ENCODE peak calls at places on chromosomes 13 and 19, in four cellular contexts. One of them, this sample, is unnamed.

GRCh38 chr19:41376241-41376997 is at the start of gene TMEM91:
- DNase-seq in SK-N-SH: peak
- DNase-seq in GM12878: no peak
- DNase-seq in HepG2: no peak
- DNase-seq in this sample: no peak

GRCh38 chr19:39363909-39364457 is 21.8 kb downstream of the SAMD4B start:
- DNase-seq in SK-N-SH: no peak
- DNase-seq in GM12878: no peak
- DNase-seq in HepG2: no peak
- DNase-seq in this sample: no peak

GRCh38 chr13:86324191-86324590 is 525.0 kb upstream of the SLITRK6 start:
- DNase-seq in SK-N-SH: no peak
- DNase-seq in GM12878: no peak
- DNase-seq in HepG2: no peak
- DNase-seq in this sample: no peak

GRCh38 chr13:70747305-70747704 is 639.1 kb upstream of the KLHL1 start:
- DNase-seq in SK-N-SH: no peak
- DNase-seq in GM12878: no peak
- DNase-seq in HepG2: no peak
- DNase-seq in this sample: no peak

GRCh38 chr13:67934615-67935330 is 704.6 kb upstream of the PCDH9 start:
- DNase-seq in SK-N-SH: no peak
- DNase-seq in GM12878: no peak
- DNase-seq in HepG2: no peak
- DNase-seq in this sample: no peak

GRCh38 chr19:50377051-50377441 is 789 bp downstream of the NR1H2 start:
- DNase-seq in SK-N-SH: peak
- DNase-seq in GM12878: no peak
- DNase-seq in HepG2: peak
- DNase-seq in this sample: peak

GRCh38 chr13:37918116-37919100 is 48.8 kb upstream of the TRPC4 start:
- DNase-seq in SK-N-SH: no peak
- DNase-seq in GM12878: no peak
- DNase-seq in HepG2: no peak
- DNase-seq in this sample: no peak

GRCh38 chr13:29713841-29714240 is 118.4 kb upstream of the SLC7A1 start:
- DNase-seq in SK-N-SH: peak
- DNase-seq in GM12878: no peak
- DNase-seq in HepG2: no peak
- DNase-seq in this sample: peak

GRCh38 chr13:40439928-40440327 is 226.5 kb downstream of the FOXO1 start:
- DNase-seq in SK-N-SH: no peak
- DNase-seq in GM12878: no peak
- DNase-seq in HepG2: no peak
- DNase-seq in this sample: no peak

GRCh38 chr19:39126593-39127187 is 1.1 kb downstream of the PAK4 start:
- DNase-seq in SK-N-SH: no peak
- DNase-seq in GM12878: no peak
- DNase-seq in HepG2: peak
- DNase-seq in this sample: peak

GRCh38 chr19:48737360-48737998 is 2.9 kb downstream of the RASIP1 start:
- DNase-seq in SK-N-SH: peak
- DNase-seq in GM12878: no peak
- DNase-seq in HepG2: no peak
- DNase-seq in this sample: peak

GRCh38 chr13:107028751-107029150 is 460.8 kb upstream of the ARGLU1 start:
- DNase-seq in SK-N-SH: no peak
- DNase-seq in GM12878: no peak
- DNase-seq in HepG2: no peak
- DNase-seq in this sample: no peak

DNA sequence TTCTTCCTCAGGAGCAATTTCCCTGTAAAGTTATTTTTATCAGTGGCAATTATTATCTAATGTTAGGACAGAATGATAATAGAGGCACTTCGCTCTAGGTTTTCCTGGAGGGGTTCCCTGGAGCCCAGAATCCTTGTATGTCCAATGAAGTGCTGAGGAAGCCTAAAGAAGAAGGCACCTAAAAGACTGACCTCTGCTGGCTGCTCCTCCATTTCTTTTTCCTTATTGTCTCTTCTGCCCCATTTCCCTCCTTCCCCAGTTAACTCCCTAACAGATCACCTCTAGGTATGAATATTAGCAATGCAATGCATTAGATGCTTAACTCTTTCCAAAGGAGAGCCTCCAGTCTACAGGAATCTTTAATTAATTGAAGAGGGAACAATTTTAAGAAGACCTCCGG is 985.4 kb downstream of the DIAPH3 start:
- DNase-seq in SK-N-SH: no peak
- DNase-seq in GM12878: no peak
- DNase-seq in HepG2: no peak
- DNase-seq in this sample: no peak
- TF ChIP-seq PBX3 in SK-N-SH: no peak
- TF ChIP-seq PBX3 in GM12878: no peak
- TF ChIP-seq PBX3 in HepG2: no peak
- TF ChIP-seq PBX3 in this sample: no peak

GRCh38 chr19:52922841-52923781 is at the start of gene ZNF888:
- DNase-seq in SK-N-SH: peak
- DNase-seq in GM12878: peak
- DNase-seq in HepG2: peak
- DNase-seq in this sample: no peak

GRCh38 chr19:52923782-52924593 is 760 bp upstream of the ZNF888 start:
- DNase-seq in SK-N-SH: no peak
- DNase-seq in GM12878: no peak
- DNase-seq in HepG2: peak
- DNase-seq in this sample: no peak
- TF ChIP-seq PBX3 in SK-N-SH: no peak
- TF ChIP-seq PBX3 in GM12878: no peak
- TF ChIP-seq PBX3 in HepG2: no peak
- TF ChIP-seq PBX3 in this sample: no peak

GRCh38 chr13:43933378-43933777 is 53.7 kb downstream of the LACC1 start:
- DNase-seq in SK-N-SH: no peak
- DNase-seq in GM12878: peak
- DNase-seq in HepG2: no peak
- DNase-seq in this sample: no peak
- TF ChIP-seq PBX3 in SK-N-SH: no peak
- TF ChIP-seq PBX3 in GM12878: no peak
- TF ChIP-seq PBX3 in HepG2: no peak
- TF ChIP-seq PBX3 in this sample: no peak

DNA sequence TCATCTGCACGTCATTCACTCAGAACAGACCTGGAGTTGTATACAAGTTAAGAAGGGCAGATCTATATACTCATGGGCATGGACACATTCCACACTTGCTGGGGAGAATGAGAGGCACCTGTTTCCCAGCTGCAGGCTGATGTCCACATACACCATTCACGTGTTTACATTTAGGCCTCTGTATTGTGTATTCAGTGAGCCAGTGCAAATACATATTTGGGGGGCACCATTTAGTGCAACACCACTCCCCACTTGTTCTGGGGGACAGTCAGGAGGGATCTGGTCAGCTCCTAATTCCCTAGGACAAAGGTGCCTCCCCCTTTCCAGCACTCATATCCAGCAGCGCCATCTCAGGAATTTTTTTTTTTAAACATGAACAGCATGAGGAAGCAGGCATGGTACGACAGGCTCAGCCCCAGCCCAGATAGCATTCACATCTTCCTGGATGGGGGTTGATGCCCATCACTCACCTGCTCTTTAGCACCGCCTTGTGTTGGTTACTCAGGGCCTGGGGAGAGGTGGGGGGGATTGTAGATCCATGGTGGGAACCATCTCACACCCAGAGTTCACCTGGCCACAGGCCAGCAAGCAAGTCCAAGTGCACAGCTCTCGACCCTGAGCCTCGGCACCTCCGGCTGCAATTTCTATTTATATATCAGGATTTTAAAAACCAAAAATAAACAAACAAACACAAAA is 56.9 kb upstream of the ZNF254 start:
- DNase-seq in SK-N-SH: no peak
- DNase-seq in GM12878: no peak
- DNase-seq in HepG2: peak
- DNase-seq in this sample: no peak
- TF ChIP-seq PBX3 in SK-N-SH: no peak
- TF ChIP-seq PBX3 in GM12878: no peak
- TF ChIP-seq PBX3 in HepG2: no peak
- TF ChIP-seq PBX3 in this sample: no peak

DNA sequence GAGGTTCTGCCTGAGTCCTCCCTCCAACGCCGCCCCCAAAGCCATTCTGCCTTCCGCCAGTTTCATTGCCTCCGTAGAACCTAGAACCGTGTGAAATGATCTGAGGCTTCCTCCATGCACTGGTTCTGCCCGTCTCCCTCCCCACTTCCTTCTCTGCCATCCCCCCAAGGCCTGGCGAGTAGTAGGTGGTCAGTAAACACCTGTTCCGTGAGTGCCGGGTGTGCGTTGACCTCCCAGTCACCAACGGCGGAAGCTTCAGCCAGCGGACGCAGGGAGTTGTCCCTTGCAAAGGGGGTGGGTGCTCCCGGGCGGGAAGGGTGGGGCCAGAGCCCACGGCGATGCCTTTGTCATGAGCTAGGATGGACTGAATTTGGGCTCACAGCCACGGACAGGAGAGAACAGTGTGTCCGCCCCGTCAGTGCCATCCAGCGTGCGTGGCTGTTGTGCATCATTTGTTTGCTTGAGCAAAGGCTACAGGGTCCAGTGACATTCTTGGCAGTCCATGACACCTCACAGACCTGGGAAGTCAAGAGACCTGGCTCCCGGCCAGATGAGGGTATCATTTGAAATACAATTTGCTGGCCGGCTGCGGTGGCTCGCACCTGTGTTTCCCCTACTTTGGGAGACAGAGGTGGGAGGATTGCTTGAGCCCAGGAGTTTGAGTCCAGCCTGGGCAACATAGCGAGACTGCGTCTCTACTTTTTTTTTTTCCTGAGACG is 43.1 kb downstream of the NFIC start:
- DNase-seq in SK-N-SH: peak
- DNase-seq in GM12878: no peak
- DNase-seq in HepG2: peak
- DNase-seq in this sample: no peak
- TF ChIP-seq PBX3 in SK-N-SH: no peak
- TF ChIP-seq PBX3 in GM12878: no peak
- TF ChIP-seq PBX3 in HepG2: no peak
- TF ChIP-seq PBX3 in this sample: no peak

GRCh38 chr19:47512948-47513319 is 1.9 kb downstream of the NAPA start:
- DNase-seq in SK-N-SH: no peak
- DNase-seq in GM12878: no peak
- DNase-seq in HepG2: no peak
- DNase-seq in this sample: no peak

GRCh38 chr19:47511681-47512080 is 3.2 kb downstream of the NAPA start:
- DNase-seq in SK-N-SH: no peak
- DNase-seq in GM12878: no peak
- DNase-seq in HepG2: no peak
- DNase-seq in this sample: no peak

GRCh38 chr19:47510516-47511127 is 4.2 kb downstream of the NAPA start:
- DNase-seq in SK-N-SH: no peak
- DNase-seq in GM12878: no peak
- DNase-seq in HepG2: no peak
- DNase-seq in this sample: no peak

GRCh38 chr19:47511128-47511517 is 3.7 kb downstream of the NAPA start:
- DNase-seq in SK-N-SH: no peak
- DNase-seq in GM12878: no peak
- DNase-seq in HepG2: no peak
- DNase-seq in this sample: no peak

GRCh38 chr19:47512183-47512947 is 2.5 kb downstream of the NAPA start:
- DNase-seq in SK-N-SH: no peak
- DNase-seq in GM12878: no peak
- DNase-seq in HepG2: peak
- DNase-seq in this sample: no peak
- TF ChIP-seq PBX3 in SK-N-SH: no peak
- TF ChIP-seq PBX3 in GM12878: no peak
- TF ChIP-seq PBX3 in HepG2: no peak
- TF ChIP-seq PBX3 in this sample: no peak

DNA sequence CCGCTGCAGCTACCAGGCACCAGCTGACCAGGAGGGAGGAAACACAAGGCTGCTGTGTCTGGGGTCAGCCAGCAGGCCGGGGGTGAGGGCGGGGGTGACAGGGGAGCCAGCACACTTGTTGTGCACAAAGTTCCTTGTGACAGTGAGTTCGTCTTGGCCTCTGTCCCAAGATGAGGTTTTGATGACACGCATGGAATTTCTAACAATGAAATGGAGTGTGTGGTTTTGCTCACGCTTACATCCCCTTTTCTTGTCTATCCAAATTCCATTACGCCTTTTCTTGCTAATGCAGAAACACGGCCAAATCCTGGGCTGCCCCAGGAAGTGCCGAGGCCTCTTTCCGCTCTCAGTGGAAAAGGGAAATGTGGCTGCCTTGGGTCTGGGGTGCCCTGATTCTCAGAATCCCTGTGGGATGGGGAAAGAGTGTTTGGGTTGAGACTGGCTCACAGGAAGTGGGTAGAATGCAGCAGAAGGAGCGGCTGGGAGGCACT is 73.8 kb downstream of the GADD45B start:
- DNase-seq in SK-N-SH: no peak
- DNase-seq in GM12878: no peak
- DNase-seq in HepG2: no peak
- DNase-seq in this sample: no peak
- TF ChIP-seq PBX3 in SK-N-SH: no peak
- TF ChIP-seq PBX3 in GM12878: no peak
- TF ChIP-seq PBX3 in HepG2: no peak
- TF ChIP-seq PBX3 in this sample: no peak

GRCh38 chr13:53198699-53199098 is 170.1 kb downstream of the OLFM4 start:
- DNase-seq in SK-N-SH: no peak
- DNase-seq in GM12878: no peak
- DNase-seq in HepG2: no peak
- DNase-seq in this sample: no peak

GRCh38 chr13:53200075-53200474 is 171.5 kb downstream of the OLFM4 start:
- DNase-seq in SK-N-SH: no peak
- DNase-seq in GM12878: no peak
- DNase-seq in HepG2: no peak
- DNase-seq in this sample: no peak

GRCh38 chr13:53200498-53201453 is 172.2 kb downstream of the OLFM4 start:
- DNase-seq in SK-N-SH: peak
- DNase-seq in GM12878: no peak
- DNase-seq in HepG2: no peak
- DNase-seq in this sample: no peak

GRCh38 chr13:53204598-53204997 is 176.0 kb downstream of the OLFM4 start:
- DNase-seq in SK-N-SH: no peak
- DNase-seq in GM12878: no peak
- DNase-seq in HepG2: no peak
- DNase-seq in this sample: no peak

GRCh38 chr13:53201454-53202225 is 173.0 kb downstream of the OLFM4 start:
- DNase-seq in SK-N-SH: peak
- DNase-seq in GM12878: no peak
- DNase-seq in HepG2: no peak
- DNase-seq in this sample: no peak
- TF ChIP-seq PBX3 in SK-N-SH: no peak
- TF ChIP-seq PBX3 in GM12878: no peak
- TF ChIP-seq PBX3 in HepG2: no peak
- TF ChIP-seq PBX3 in this sample: no peak

DNA sequence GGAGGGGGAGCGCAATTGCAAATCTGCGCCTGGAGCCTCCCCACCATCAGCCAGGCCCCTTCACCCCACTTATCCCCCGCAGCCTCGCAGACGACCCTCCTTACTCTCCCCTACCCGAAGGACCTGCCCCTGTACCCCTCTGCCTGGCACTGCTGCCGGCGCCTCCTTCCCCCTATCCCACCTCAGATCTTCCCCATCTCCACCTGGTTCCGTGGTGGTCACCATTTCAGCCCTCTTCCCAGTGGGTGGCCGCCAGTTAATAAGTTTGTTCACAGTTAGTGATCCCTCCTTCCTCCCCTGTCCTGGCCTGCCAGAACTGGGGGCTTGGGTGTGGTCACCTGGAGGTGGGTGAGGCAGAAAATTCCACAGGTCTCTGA is 397 bp downstream of the SLC44A2 start:
- DNase-seq in SK-N-SH: no peak
- DNase-seq in GM12878: no peak
- DNase-seq in HepG2: no peak
- DNase-seq in this sample: no peak
- TF ChIP-seq PBX3 in SK-N-SH: no peak
- TF ChIP-seq PBX3 in GM12878: no peak
- TF ChIP-seq PBX3 in HepG2: no peak
- TF ChIP-seq PBX3 in this sample: no peak

This sample was measured in A549.